ENCODE peak calls at places on chromosomes 6 and 20, in five cellular contexts. I, G, Z, M and Y are unnamed samples. For H3K9me3, the result is how much of the 10 kb centered on the place peaks cover.

GRCh38 chr20:53445276-53445675 is 148.4 kb downstream of the ZNF217 start:
- DNase-seq in M (no peak), G (no peak), I (no peak), Z (peak), Y (no peak)

GRCh38 chr20:51093240-51093763 is 70.4 kb upstream of the KCNG1 start:
- DNase-seq in G (no peak), Z (no peak), M (no peak), I (no peak), Y (no peak)

GRCh38 chr6:23656257-23656731 is 469.7 kb upstream of the NRSN1 start:
- DNase-seq in I (no peak), M (no peak), G (no peak), Z (no peak), Y (no peak)

GRCh38 chr6:33390173-33390572 is 1.4 kb upstream of the KIFC1 start:
- DNase-seq in I (no peak), M (no peak), G (no peak), Z (no peak), Y (no peak)

GRCh38 chr6:125526007-125526720 is 223.3 kb upstream of the HEY2 start:
- DNase-seq in I (no peak), M (no peak), G (no peak), Z (no peak), Y (no peak)

GRCh38 chr6:125637207-125637606 is 112.2 kb upstream of the HEY2 start:
- DNase-seq in M (no peak), Z (no peak), I (no peak), G (no peak), Y (no peak)

GRCh38 chr6:50850223-50850751 is 31.6 kb downstream of the TFAP2B start:
- DNase-seq in Z (no peak), G (no peak), M (no peak), I (no peak), Y (no peak)

GRCh38 chr6:35302604-35303218 is 5.1 kb downstream of the DEF6 start:
- DNase-seq in M (no peak), I (no peak), G (no peak), Z (peak), Y (peak)

GRCh38 chr6:160962835-160963623 is 28.5 kb upstream of the MAP3K4 start:
- DNase-seq in M (no peak), I (no peak), Z (no peak), G (no peak), Y (no peak)

GRCh38 chr6:169382735-169383134 is 129.1 kb upstream of the THBS2 start:
- DNase-seq in M (no peak), G (no peak), Z (no peak), I (no peak), Y (no peak)

GRCh38 chr6:135162678-135163439 is 18.2 kb upstream of the MYB start:
- DNase-seq in Z (peak), M (peak), G (peak), I (peak), Y (no peak)

GRCh38 chr6:160750276-160750689 is 48.2 kb downstream of the PLG start:
- DNase-seq in I (no peak), M (peak), G (no peak), Z (no peak), Y (no peak)

GRCh38 chr6:157227202-157228166 is 95.8 kb downstream of the TMEM242 start:
- DNase-seq in G (no peak), Z (no peak), M (no peak), I (peak), Y (no peak)

GRCh38 chr20:43825635-43826034 is 89.0 kb upstream of the TOX2 start:
- DNase-seq in I (no peak), M (no peak), Z (no peak), G (no peak), Y (no peak)

GRCh38 chr6:158817298-158818007 is 1.7 kb downstream of the EZR start:
- DNase-seq in Z (no peak), G (peak), I (peak), M (peak), Y (no peak)

GRCh38 chr6:150179030-150179429 is 36.2 kb downstream of the PPP1R14C start:
- DNase-seq in Z (no peak), G (no peak), I (no peak), M (no peak), Y (no peak)

GRCh38 chr6:148868314-148868713 is 121.5 kb downstream of the UST start:
- DNase-seq in G (no peak), M (no peak), I (no peak), Z (peak), Y (no peak)

GRCh38 chr6:34386316-34387137 is 5.9 kb downstream of the NUDT3 start:
- DNase-seq in M (peak), Z (peak), I (peak), G (no peak), Y (no peak)

GRCh38 chr6:4008324-4009047 is 70.5 kb downstream of the FAM217A start:
- DNase-seq in M (peak), G (no peak), I (peak), Z (peak), Y (no peak)
- TF ChIP-seq CTCF in M (peak), G (peak), I (peak), Z (peak), Y (peak)

GRCh38 chr6:167684276-167685104 is 142.2 kb upstream of the AFDN start:
- DNase-seq in G (no peak), I (no peak), Z (no peak), M (no peak), Y (no peak)
- H3K9me3 ChIP-seq in G (under half), I (under half), Z (under half), M (under half), Y (under half)

GRCh38 chr6:87923389-87924050 is 124.1 kb upstream of the SPACA1 start:
- DNase-seq in I (no peak), M (no peak), G (no peak), Z (no peak), Y (no peak)

GRCh38 chr6:87925373-87926060 is 122.1 kb upstream of the SPACA1 start:
- DNase-seq in I (no peak), Z (no peak), G (no peak), M (no peak), Y (no peak)

GRCh38 chr6:87926687-87927086 is 121.0 kb upstream of the SPACA1 start:
- DNase-seq in Z (no peak), I (no peak), M (no peak), G (no peak), Y (no peak)

GRCh38 chr6:87922947-87923330 is 124.7 kb upstream of the SPACA1 start:
- DNase-seq in G (no peak), M (no peak), Z (no peak), I (no peak), Y (no peak)

GRCh38 chr6:87926072-87926471 is 121.6 kb upstream of the SPACA1 start:
- DNase-seq in Z (no peak), I (no peak), G (no peak), M (no peak), Y (no peak)
- H3K27ac ChIP-seq in Z (no peak), I (no peak), G (no peak), M (no peak), Y (no peak)

GRCh38 chr20:8457978-8458377 is 325.9 kb downstream of the PLCB1 start:
- DNase-seq in I (no peak), Z (no peak), M (no peak), G (no peak), Y (no peak)

GRCh38 chr20:8449120-8449519 is 317.1 kb downstream of the PLCB1 start:
- DNase-seq in M (no peak), G (no peak), Z (peak), I (no peak), Y (no peak)

GRCh38 chr20:8454137-8454712 is 322.2 kb downstream of the PLCB1 start:
- DNase-seq in I (peak), Z (peak), G (no peak), M (peak), Y (no peak)
- TF ChIP-seq CTCF in I (peak), Z (peak), G (no peak), M (no peak), Y (no peak)

GRCh38 chr6:167554854-167555253 is 230.0 kb downstream of the TTLL2 start:
- DNase-seq in I (no peak), Z (no peak), M (no peak), G (no peak), Y (no peak)
- H3K9me3 ChIP-seq in I (under half), Z (under half), M (under half), G (under half), Y (under half)